ENCODE peak calls at places on chromosomes 13 and 19, in ten cellular contexts. J, P, G, X, L, Q, U, I, K and Y are unnamed samples.
A peak's percentile ranks its signal among the peaks of the same experiment; 100 is the strongest.

GRCh38 chr19:30222993-30223865 is 149.0 kb upstream of the ZNF536 start:
- DNase-seq in K (no peak), J (no peak), L (peak; percentile 10), U (no peak), P (no peak), G (no peak), I (no peak), Q (peak; percentile 80), X (no peak), Y (no peak)

GRCh38 chr19:29115181-29115580 is 97.8 kb downstream of the UQCRFS1 start:
- DNase-seq in X (no peak), K (no peak), U (no peak), I (no peak), L (no peak), Q (no peak), J (no peak), G (no peak), P (no peak), Y (no peak)

GRCh38 chr13:106566682-106567420 is 1.1 kb downstream of the ARGLU1 start:
- DNase-seq in P (no peak), L (peak; percentile 66), X (no peak), Q (peak; percentile 74), K (peak; percentile 20), J (no peak), U (peak; percentile 26), G (no peak), I (peak; percentile 80), Y (no peak)

GRCh38 chr13:27374650-27375049 is 49.8 kb upstream of the GTF3A start:
- DNase-seq in G (peak; percentile 41), X (no peak), J (peak; percentile 52), P (peak; percentile 44), K (peak; percentile 33), U (peak; percentile 66), I (peak; percentile 50), Q (peak; percentile 82), L (peak; percentile 82), Y (peak; percentile 33)

GRCh38 chr13:94006271-94006670 is 473.2 kb downstream of the DCT start:
- DNase-seq in J (no peak), L (no peak), P (no peak), G (no peak), X (no peak), Q (no peak), I (no peak), K (no peak), U (no peak), Y (no peak)

GRCh38 chr19:46613525-46613924 is 11.4 kb downstream of the PTGIR start:
- DNase-seq in X (no peak), U (no peak), G (no peak), L (no peak), Q (peak; percentile 52), I (no peak), P (no peak), J (no peak), K (no peak), Y (no peak)

GRCh38 chr19:12847159-12848139 is 9.1 kb downstream of the MAST1 start:
- DNase-seq in J (no peak), I (peak; percentile 19), K (peak; percentile 90), U (peak; percentile 48), L (peak; percentile 80), Q (peak; percentile 99), X (peak; percentile 63), G (peak; percentile 77), P (peak; percentile 77), Y (peak; percentile 27)

GRCh38 chr13:112330479-112331407 is 45.4 kb upstream of the SPACA7 start:
- DNase-seq in K (no peak), G (no peak), Q (peak; percentile 76), X (no peak), J (no peak), P (no peak), I (peak; percentile 70), U (no peak), L (no peak), Y (no peak)

GRCh38 chr13:21137696-21138095 is 38.7 kb downstream of the SKA3 start:
- DNase-seq in U (no peak), J (peak; percentile 11), G (no peak), I (no peak), Q (no peak), K (no peak), P (no peak), L (no peak), X (no peak), Y (no peak)

GRCh38 chr19:13012690-13013608 is 17.7 kb downstream of the NFIX start:
- DNase-seq in I (no peak), P (no peak), L (no peak), J (no peak), X (no peak), U (no peak), K (no peak), G (no peak), Q (peak; percentile 84), Y (no peak)

GRCh38 chr19:16381756-16382401 is 57.3 kb downstream of the KLF2 start:
- DNase-seq in P (no peak), L (peak; percentile 76), U (no peak), J (no peak), K (no peak), X (no peak), I (no peak), Q (no peak), G (no peak), Y (no peak)

GRCh38 chr19:12939292-12939606 is 840 bp downstream of the CALR start:
- DNase-seq in P (no peak), J (peak; percentile 26), K (no peak), L (no peak), X (no peak), U (no peak), G (peak; percentile 19), Q (peak; percentile 46), I (no peak), Y (no peak)

GRCh38 chr19:18274776-18275356 is 614 bp upstream of the IQCN start:
- DNase-seq in J (no peak), G (peak; percentile 24), U (no peak), P (no peak), K (no peak), Q (peak; percentile 68), L (peak; percentile 77), X (no peak), I (no peak), Y (peak; percentile 54)

GRCh38 chr13:113049521-113049941 is 56.1 kb upstream of the F7 start:
- DNase-seq in Q (no peak), U (no peak), L (peak; percentile 58), G (no peak), I (no peak), J (no peak), K (no peak), P (no peak), X (no peak), Y (no peak)

GRCh38 chr19:6740589-6741348 is 1.3 kb downstream of the TRIP10 start:
- DNase-seq in K (no peak), Q (peak; percentile 92), X (no peak), L (no peak), G (no peak), I (peak; percentile 12), P (no peak), U (no peak), J (no peak), Y (no peak)

GRCh38 chr13:43939149-43939548 is 59.4 kb downstream of the LACC1 start:
- DNase-seq in G (no peak), U (no peak), Q (no peak), X (no peak), L (no peak), K (no peak), J (no peak), P (no peak), I (no peak), Y (no peak)

GRCh38 chr13:94112731-94113130 is 366.8 kb downstream of the DCT start:
- DNase-seq in G (no peak), J (no peak), X (no peak), P (no peak), U (no peak), K (no peak), I (no peak), L (no peak), Q (no peak), Y (no peak)

GRCh38 chr13:59790626-59791025 is 373.1 kb downstream of the DIAPH3 start:
- DNase-seq in K (no peak), L (no peak), G (no peak), Q (no peak), P (no peak), J (peak; percentile 38), X (no peak), I (no peak), U (no peak), Y (no peak)

GRCh38 chr19:15631817-15632216 is 8.9 kb upstream of the CYP4F3 start:
- DNase-seq in I (no peak), U (no peak), P (peak; percentile 8), X (no peak), J (no peak), G (peak; percentile 47), L (no peak), K (no peak), Q (peak; percentile 52), Y (no peak)